ENCODE peak calls at places on chromosomes 3 and 15, in six cellular contexts. M is fibroblast of pulmonary artery, C is HFF-Myc, B is A549, E is RCC 7860, A is smooth muscle cell of the brain vasculature. Q is an unnamed sample.

GRCh38 chr15:91047545-91048199 is 25.3 kb upstream of the VPS33B start:
- DNase-seq in B (no peak), C (peak), A (no peak), M (no peak), E (peak), Q (no peak)

GRCh38 chr15:50355980-50356379 is 982 bp upstream of the GABPB1 start:
- DNase-seq in C (no peak), E (no peak), B (no peak), M (peak), A (no peak), Q (no peak)

GRCh38 chr3:129829640-129830039 is 63.9 kb downstream of the TMCC1 start:
- DNase-seq in B (peak), C (peak), A (peak), E (peak), M (peak), Q (peak)

GRCh38 chr15:34588046-34588674 is 4.7 kb upstream of the GOLGA8B start:
- DNase-seq in A (peak), C (peak), E (peak), B (peak), M (peak), Q (peak)

GRCh38 chr3:172607305-172608121 is 84.3 kb upstream of the TNFSF10 start:
- DNase-seq in M (peak), C (peak), B (no peak), A (no peak), E (peak), Q (peak)

GRCh38 chr3:183438749-183439148 is 10.3 kb upstream of the MCF2L2 start:
- DNase-seq in M (no peak), B (no peak), C (no peak), E (no peak), A (no peak), Q (no peak)

GRCh38 chr15:50066202-50066601 is 52.8 kb downstream of the ATP8B4 start:
- DNase-seq in A (no peak), M (peak), C (peak), E (peak), B (peak), Q (no peak)

GRCh38 chr3:30615615-30616346 is 9.4 kb downstream of the TGFBR2 start:
- DNase-seq in B (no peak), A (no peak), E (no peak), M (no peak), C (no peak), Q (no peak)

GRCh38 chr15:101675796-101676582 is 23.8 kb upstream of the TM2D3 start:
- DNase-seq in M (peak), E (peak), C (no peak), B (peak), A (peak), Q (no peak)

GRCh38 chr15:97745481-97746071 is 214.9 kb upstream of the ARRDC4 start:
- DNase-seq in B (peak), A (no peak), M (peak), C (peak), E (peak), Q (peak)

GRCh38 chr15:48371550-48371949 is 40.3 kb downstream of the DUT start:
- DNase-seq in E (no peak), B (no peak), M (no peak), C (no peak), A (no peak), Q (no peak)

GRCh38 chr3:178419078-178419477 is 117.2 kb upstream of the KCNMB2 start:
- DNase-seq in C (no peak), M (peak), E (no peak), A (no peak), B (no peak), Q (no peak)

GRCh38 chr3:16048435-16049318 is 125.8 kb upstream of the GALNT15 start:
- DNase-seq in E (peak), A (peak), M (peak), B (peak), C (no peak), Q (peak)

GRCh38 chr3:4162132-4162531 is 141.0 kb upstream of the SETMAR start:
- DNase-seq in C (no peak), E (no peak), B (no peak), M (no peak), A (no peak), Q (no peak)

GRCh38 chr3:100645913-100646312 is 36.5 kb downstream of the ADGRG7 start:
- DNase-seq in E (no peak), C (no peak), A (no peak), M (no peak), B (no peak), Q (no peak)

GRCh38 chr3:167887096-167887495 is 151.6 kb downstream of the SERPINI1 start:
- DNase-seq in E (no peak), B (no peak), A (no peak), C (peak), M (peak), Q (no peak)

GRCh38 chr15:44804303-44805046 is 68.1 kb downstream of the TRIM69 start:
- DNase-seq in E (no peak), M (peak), A (no peak), C (no peak), B (no peak), Q (no peak)

GRCh38 chr3:66485291-66485968 is 15.4 kb downstream of the LRIG1 start:
- DNase-seq in C (peak), A (no peak), E (no peak), B (no peak), M (peak), Q (no peak)

GRCh38 chr3:123755085-123755484 is 129.0 kb downstream of the MYLK start:
- DNase-seq in C (no peak), B (peak), M (no peak), E (peak), A (no peak), Q (no peak)

GRCh38 chr3:58120075-58120812 is 90.5 kb downstream of the DNASE1L3 start:
- DNase-seq in A (no peak), B (no peak), M (peak), E (no peak), C (no peak), Q (no peak)

GRCh38 chr3:63864008-63864871 is 573 bp downstream of the ATXN7 start:
- DNase-seq in E (no peak), C (no peak), M (no peak), B (peak), A (no peak), Q (peak)

GRCh38 chr15:61025746-61026256 is 203.3 kb downstream of the RORA start:
- DNase-seq in E (no peak), A (no peak), B (no peak), C (no peak), M (no peak), Q (no peak)

GRCh38 chr15:90482124-90483011 is 47.4 kb upstream of the CRTC3 start:
- DNase-seq in C (peak), M (peak), A (peak), B (peak), E (peak), Q (peak)

GRCh38 chr3:8561365-8561764 is 59.7 kb downstream of the LMCD1 start:
- DNase-seq in M (peak), B (no peak), C (no peak), E (no peak), A (no peak), Q (no peak)

GRCh38 chr3:129971368-129972052 is 3.0 kb upstream of the TRH start:
- DNase-seq in M (no peak), B (no peak), A (no peak), E (no peak), C (no peak), Q (peak)

GRCh38 chr3:129984124-129984523 is 9.6 kb downstream of the TRH start:
- DNase-seq in B (no peak), C (no peak), E (no peak), A (no peak), M (peak), Q (peak)

GRCh38 chr15:34890424-34890823 is 79.1 kb downstream of the AQR start:
- DNase-seq in C (peak), A (no peak), B (no peak), E (no peak), M (no peak), Q (no peak)

GRCh38 chr3:73784647-73785420 is 160.1 kb upstream of the PDZRN3 start:
- DNase-seq in E (peak), B (no peak), C (peak), A (no peak), M (no peak), Q (no peak)

GRCh38 chr15:65400760-65401606 is 21.8 kb downstream of the IGDCC4 start:
- DNase-seq in A (peak), M (peak), E (peak), C (peak), B (peak), Q (peak)

GRCh38 chr3:65177879-65178484 is 490.2 kb upstream of the ADAMTS9 start:
- DNase-seq in B (no peak), A (no peak), M (peak), C (no peak), E (no peak), Q (no peak)

GRCh38 chr15:100596792-100597191 is 5.2 kb downstream of the LINS1 start:
- DNase-seq in E (no peak), B (no peak), A (no peak), M (peak), C (no peak), Q (no peak)

GRCh38 chr3:37543692-37544091 is 318.0 kb upstream of the CTDSPL start:
- DNase-seq in M (no peak), C (no peak), E (no peak), A (no peak), B (no peak), Q (no peak)

GRCh38 chr15:84908564-84908963 is 24.1 kb downstream of the SLC28A1 start:
- DNase-seq in M (no peak), C (no peak), E (no peak), B (no peak), A (no peak), Q (peak)

GRCh38 chr3:186782542-186783069 is 771 bp upstream of the EIF4A2 start:
- DNase-seq in B (no peak), A (no peak), E (no peak), M (no peak), C (no peak), Q (no peak)

GRCh38 chr15:60583946-60584345 is 105.0 kb upstream of the ICE2 start:
- DNase-seq in E (no peak), C (no peak), A (no peak), M (no peak), B (no peak), Q (no peak)

GRCh38 chr3:53254810-53255359 is 937 bp downstream of the TKT start:
- DNase-seq in B (no peak), E (peak), C (no peak), M (peak), A (no peak), Q (peak)

Q was measured in H7.